ENCODE peak calls at places on chromosomes 13 and 19, in six cellular contexts. D, B, M, Z, O and H are unnamed samples.

GRCh38 chr13:30148171-30148754 is 159.1 kb downstream of the KATNAL1 start:
- DNase-seq in D (no peak), M (no peak), Z (no peak), O (no peak), B (no peak), H (no peak)

GRCh38 chr13:43364210-43365041 is 341.0 kb downstream of the DNAJC15 start:
- DNase-seq in Z (no peak), M (peak; percentile 93), D (no peak), B (no peak), O (no peak), H (peak; percentile 82)

GRCh38 chr13:47168086-47168485 is 271.2 kb upstream of the HTR2A start:
- DNase-seq in Z (no peak), D (no peak), M (no peak), B (no peak), O (no peak), H (no peak)

GRCh38 chr19:5932146-5932545 is 18.1 kb downstream of the CAPS start:
- DNase-seq in O (no peak), Z (no peak), D (no peak), M (no peak), B (no peak), H (no peak)

GRCh38 chr13:33053397-33054066 is 37.3 kb downstream of the KL start:
- DNase-seq in D (peak; percentile 85), O (no peak), Z (no peak), M (no peak), B (no peak), H (no peak)

GRCh38 chr13:51822106-51822840 is 18.3 kb upstream of the DHRS12 start:
- DNase-seq in M (no peak), Z (no peak), D (no peak), O (no peak), B (no peak), H (no peak)

GRCh38 chr19:547117-547516 is 3.3 kb downstream of the GZMM start:
- DNase-seq in O (no peak), Z (no peak), M (no peak), D (no peak), B (no peak), H (no peak)

GRCh38 chr13:41384749-41385503 is 72.4 kb upstream of the RGCC start:
- DNase-seq in D (no peak), M (peak; percentile 43), O (no peak), Z (no peak), B (no peak), H (no peak)

GRCh38 chr19:58218899-58219298 is 9.8 kb upstream of the ZNF544 start:
- DNase-seq in O (no peak), B (no peak), D (peak; percentile 8), M (peak; percentile 20), Z (no peak), H (no peak)

GRCh38 chr19:56142087-56142787 is 1.1 kb downstream of the ZNF444 start:
- DNase-seq in B (peak; percentile 64), O (peak; percentile 67), D (peak; percentile 97), M (no peak), Z (no peak), H (no peak)

GRCh38 chr19:19115954-19116353 is 22.3 kb downstream of the TMEM161A start:
- DNase-seq in B (peak; percentile 55), D (peak; percentile 45), Z (no peak), O (no peak), M (no peak), H (no peak)

GRCh38 chr13:21670883-21671792 is at the start of gene FGF9:
- DNase-seq in O (no peak), B (peak; percentile 87), M (peak; percentile 54), D (peak; percentile 31), Z (no peak), H (no peak)

GRCh38 chr13:23851106-23851505 is 38.1 kb downstream of the MIPEP start:
- DNase-seq in D (no peak), O (no peak), M (peak; percentile 55), B (no peak), Z (no peak), H (no peak)

GRCh38 chr13:85019121-85019520 is 780.1 kb downstream of the SLITRK6 start:
- DNase-seq in M (no peak), D (no peak), B (no peak), Z (no peak), O (no peak), H (no peak)

GRCh38 chr19:55058781-55059610 is 4.0 kb downstream of the RDH13 start:
- DNase-seq in B (no peak), M (no peak), Z (no peak), O (no peak), D (no peak), H (no peak)

GRCh38 chr13:113855012-113855921 is 8.6 kb downstream of the GAS6 start:
- DNase-seq in Z (no peak), O (peak; percentile 51), B (peak; percentile 70), M (no peak), D (no peak), H (no peak)

GRCh38 chr13:21364357-21364756 is 94.7 kb downstream of the ZDHHC20 start:
- DNase-seq in D (no peak), B (no peak), O (no peak), M (no peak), Z (no peak), H (peak; percentile 79)

GRCh38 chr19:1252221-1252817 is 3.9 kb downstream of the MIDN start:
- DNase-seq in Z (no peak), M (peak; percentile 89), D (no peak), O (peak; percentile 91), B (peak; percentile 86), H (peak; percentile 98)

GRCh38 chr19:46731007-46731501 is 14.1 kb upstream of the PRKD2 start:
- DNase-seq in Z (no peak), O (no peak), D (no peak), M (peak; percentile 88), B (no peak), H (no peak)

GRCh38 chr19:35458821-35459391 is 10.8 kb downstream of the FFAR2 start:
- DNase-seq in D (peak; percentile 92), O (no peak), M (peak; percentile 22), Z (no peak), B (no peak), H (no peak)

GRCh38 chr13:52780092-52780491 is 40.5 kb upstream of the CNMD start:
- DNase-seq in M (no peak), Z (no peak), O (no peak), D (no peak), B (no peak), H (no peak)

GRCh38 chr13:62510906-62511655 is 1095.4 kb upstream of the PCDH20 start:
- DNase-seq in D (no peak), M (no peak), O (no peak), Z (peak; percentile 21), B (no peak), H (no peak)

DNA sequence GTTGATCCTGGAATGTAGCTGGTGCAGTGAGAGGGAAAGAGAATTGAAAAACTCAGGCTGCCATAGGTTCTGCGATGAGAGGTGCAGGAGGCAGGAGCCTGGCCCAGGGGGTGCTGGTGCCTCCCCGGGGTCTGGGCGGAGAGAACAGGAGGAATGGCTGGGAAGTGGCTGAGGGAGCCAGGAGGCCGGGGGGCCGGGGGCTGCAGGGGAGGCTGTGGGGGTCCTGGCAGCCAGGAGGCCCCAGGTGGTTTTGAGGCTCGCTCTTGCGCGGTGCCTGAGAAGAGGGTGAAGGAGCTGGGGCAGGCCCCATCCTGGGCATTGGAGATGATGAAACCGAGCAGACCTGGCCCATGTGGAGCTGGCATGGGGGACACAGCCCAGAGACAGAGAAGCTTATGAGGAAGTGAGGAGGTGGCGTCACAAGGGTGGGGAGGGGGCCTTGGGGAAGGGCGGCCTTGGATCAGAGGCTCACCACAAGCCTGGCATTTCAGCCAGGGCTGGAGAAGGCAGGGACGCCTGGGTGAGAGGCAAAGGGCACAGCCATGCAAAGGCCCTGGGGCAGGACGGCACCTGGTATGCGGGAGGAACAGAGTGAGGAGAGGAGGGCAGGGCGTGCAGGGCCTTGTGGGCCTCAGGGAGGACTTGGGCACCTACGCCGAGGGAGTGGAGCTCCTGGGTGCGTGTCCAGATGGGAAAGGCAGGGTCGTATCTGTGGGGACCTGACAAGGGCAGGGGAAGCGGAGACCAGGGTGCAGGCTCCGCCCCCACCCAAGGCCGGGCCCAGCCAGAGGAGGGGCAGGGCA is 1.3 kb upstream of the TEKTIP1 start:
- DNase-seq in B (no peak), D (no peak), Z (no peak), O (no peak), M (no peak), H (no peak)
- H3K27ac ChIP-seq in B (no peak overlapping the region), D (no peak overlapping the region), Z (no peak overlapping the region), O (peak overlapping the region; percentile 73), M (no peak overlapping the region), H (peak overlapping the region; percentile 48)

GRCh38 chr19:38836438-38837303 is 5.1 kb upstream of the ECH1 start:
- DNase-seq in D (no peak), O (no peak), Z (no peak), B (no peak), M (no peak), H (no peak)

GRCh38 chr19:38831142-38831605 is 420 bp downstream of the ECH1 start:
- DNase-seq in O (peak; percentile 83), Z (no peak), B (peak; percentile 84), M (peak; percentile 64), D (peak; percentile 87), H (no peak)

GRCh38 chr19:38834590-38834989 is 3.0 kb upstream of the ECH1 start:
- DNase-seq in Z (no peak), M (no peak), O (no peak), B (no peak), D (no peak), H (no peak)

GRCh38 chr19:38837304-38837626 is 5.7 kb upstream of the ECH1 start:
- DNase-seq in D (no peak), B (no peak), O (no peak), Z (no peak), M (no peak), H (no peak)

GRCh38 chr19:38834104-38834490 is 2.5 kb upstream of the ECH1 start:
- DNase-seq in M (no peak), D (no peak), Z (no peak), O (no peak), B (no peak), H (no peak)
- H3K4me1 ChIP-seq in M (peaks cover 13% of the 10 kb centered on the region), D (peaks cover 58% of the 10 kb centered on the region), Z (peaks cover 1% of the 10 kb centered on the region), O (peaks cover 19% of the 10 kb centered on the region), B (peaks cover 18% of the 10 kb centered on the region), H (peaks cover 65% of the 10 kb centered on the region)

DNA sequence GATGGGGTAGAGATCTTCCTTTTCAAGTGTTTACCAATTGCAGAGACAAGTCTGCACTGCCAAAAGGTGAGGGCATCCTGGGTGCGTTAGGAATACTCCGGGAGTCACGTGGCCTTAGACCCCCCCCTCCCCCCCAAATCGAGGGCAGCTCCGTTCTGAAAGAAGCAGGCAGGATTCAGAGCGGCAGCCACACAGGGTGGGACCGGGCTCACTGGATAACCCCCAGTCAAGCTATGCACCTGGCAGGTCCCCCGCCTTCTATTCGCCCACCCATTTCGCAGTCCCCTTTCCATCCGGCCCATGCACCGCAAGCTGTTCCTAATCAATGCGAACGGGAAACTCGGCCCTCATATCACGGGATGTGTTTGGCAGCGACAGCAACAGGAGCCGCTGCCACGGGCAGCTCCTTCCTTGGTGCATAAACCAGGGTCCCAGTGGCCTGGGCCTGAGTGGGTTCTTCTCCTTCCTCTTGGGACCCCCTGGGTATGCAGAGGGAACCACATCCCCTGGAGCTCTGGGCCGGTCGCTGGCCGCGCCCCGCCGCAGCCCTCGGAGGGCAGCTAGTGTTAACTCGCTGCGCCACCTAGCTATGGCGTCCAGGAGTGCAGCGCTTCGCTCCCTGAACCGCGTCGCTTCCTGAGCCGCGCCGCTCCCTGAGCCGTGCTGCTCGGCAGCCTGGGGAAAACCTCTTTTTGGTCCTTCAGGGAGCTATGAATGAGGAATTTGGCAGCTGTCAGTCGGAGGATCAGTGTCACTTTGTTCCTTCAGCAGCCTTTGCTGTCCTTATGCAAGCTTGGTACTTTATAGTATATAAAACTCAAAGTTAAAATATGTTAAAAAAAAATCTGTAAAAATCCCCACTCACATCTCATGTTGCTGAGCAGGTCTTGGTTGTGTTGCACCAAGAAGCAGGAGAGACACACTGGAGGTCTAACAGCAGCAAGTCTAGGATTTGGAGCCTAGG is 41.4 kb downstream of the LYL1 start:
- DNase-seq in Z (no peak), O (peak; percentile 80), B (peak; percentile 91), D (peak; percentile 70), M (peak; percentile 79), H (no peak)
- TF ChIP-seq POLR2AphosphoS5 in Z (no peak), O (peak; percentile 65), B (peak; percentile 34), D (no peak), M (no peak), H (no peak)

GRCh38 chr19:13887529-13887928 is 10.6 kb downstream of the NANOS3 start:
- DNase-seq in D (no peak), B (no peak), Z (no peak), O (no peak), M (no peak), H (no peak)
- H3K27ac ChIP-seq in D (no peak overlapping the region), B (peak overlapping the region; percentile 74), Z (no peak overlapping the region), O (peak overlapping the region; percentile 97), M (no peak overlapping the region), H (no peak overlapping the region)